ENCODE peak calls at places on chromosomes 11 and 22, in six cellular contexts. One of them, this sample, is unnamed.

GRCh38 chr22:27370281-27370680 is 431.3 kb downstream of the MN1 start:
- DNase-seq in esophagus muscularis mucosa: peak; percentile 80
- DNase-seq in stomach: no peak
- DNase-seq in GM12878: no peak
- DNase-seq in K562: no peak
- DNase-seq in transverse colon: no peak
- DNase-seq in this sample: no peak

GRCh38 chr22:24471570-24471969 is 23.6 kb upstream of the UPB1 start:
- DNase-seq in transverse colon: no peak
- DNase-seq in K562: no peak
- DNase-seq in esophagus muscularis mucosa: no peak
- DNase-seq in stomach: no peak
- DNase-seq in GM12878: no peak
- DNase-seq in this sample: no peak

GRCh38 chr11:555500-556174 is 4.9 kb downstream of the LMNTD2 start:
- DNase-seq in K562: no peak
- DNase-seq in esophagus muscularis mucosa: no peak
- DNase-seq in stomach: no peak
- DNase-seq in GM12878: no peak
- DNase-seq in transverse colon: no peak
- DNase-seq in this sample: no peak

GRCh38 chr11:104918113-104918824 is 20.0 kb upstream of the CASP12 start:
- DNase-seq in transverse colon: no peak
- DNase-seq in stomach: no peak
- DNase-seq in GM12878: no peak
- DNase-seq in K562: no peak
- DNase-seq in esophagus muscularis mucosa: no peak
- DNase-seq in this sample: no peak

GRCh38 chr22:45007946-45008852 is 1.6 kb downstream of the PHF21B start:
- DNase-seq in GM12878: no peak
- DNase-seq in K562: peak; percentile 16
- DNase-seq in stomach: no peak
- DNase-seq in esophagus muscularis mucosa: no peak
- DNase-seq in transverse colon: no peak
- DNase-seq in this sample: no peak

GRCh38 chr22:47293368-47294221 is 531.1 kb downstream of the TBC1D22A start:
- DNase-seq in GM12878: no peak
- DNase-seq in stomach: no peak
- DNase-seq in K562: no peak
- DNase-seq in esophagus muscularis mucosa: no peak
- DNase-seq in transverse colon: no peak
- DNase-seq in this sample: no peak

GRCh38 chr22:23053912-23054530 is 16.3 kb upstream of the GNAZ start:
- DNase-seq in stomach: no peak
- DNase-seq in K562: no peak
- DNase-seq in transverse colon: no peak
- DNase-seq in esophagus muscularis mucosa: peak; percentile 87
- DNase-seq in GM12878: no peak
- DNase-seq in this sample: no peak

GRCh38 chr22:45599836-45600577 is 71.6 kb upstream of the ATXN10 start:
- DNase-seq in K562: no peak
- DNase-seq in transverse colon: peak; percentile 40
- DNase-seq in GM12878: no peak
- DNase-seq in esophagus muscularis mucosa: no peak
- DNase-seq in stomach: no peak
- DNase-seq in this sample: no peak

GRCh38 chr22:44151661-44152060 is 29.1 kb upstream of the PARVG start:
- DNase-seq in transverse colon: no peak
- DNase-seq in K562: no peak
- DNase-seq in stomach: no peak
- DNase-seq in GM12878: no peak
- DNase-seq in esophagus muscularis mucosa: no peak
- DNase-seq in this sample: no peak

GRCh38 chr11:120335928-120336640 is at the start of gene ARHGEF12:
- DNase-seq in esophagus muscularis mucosa: peak; percentile 97
- DNase-seq in GM12878: peak; percentile 33
- DNase-seq in stomach: peak; percentile 96
- DNase-seq in K562: peak; percentile 93
- DNase-seq in transverse colon: peak; percentile 96
- DNase-seq in this sample: peak; percentile 97

GRCh38 chr11:61092280-61092766 is 10.0 kb upstream of the CD5 start:
- DNase-seq in transverse colon: peak; percentile 26
- DNase-seq in GM12878: no peak
- DNase-seq in stomach: no peak
- DNase-seq in esophagus muscularis mucosa: no peak
- DNase-seq in K562: no peak
- DNase-seq in this sample: no peak

GRCh38 chr22:21927174-21927823 is 25.3 kb downstream of the PPM1F start:
- DNase-seq in GM12878: no peak
- DNase-seq in stomach: no peak
- DNase-seq in K562: peak; percentile 85
- DNase-seq in esophagus muscularis mucosa: no peak
- DNase-seq in transverse colon: no peak
- DNase-seq in this sample: no peak

DNA sequence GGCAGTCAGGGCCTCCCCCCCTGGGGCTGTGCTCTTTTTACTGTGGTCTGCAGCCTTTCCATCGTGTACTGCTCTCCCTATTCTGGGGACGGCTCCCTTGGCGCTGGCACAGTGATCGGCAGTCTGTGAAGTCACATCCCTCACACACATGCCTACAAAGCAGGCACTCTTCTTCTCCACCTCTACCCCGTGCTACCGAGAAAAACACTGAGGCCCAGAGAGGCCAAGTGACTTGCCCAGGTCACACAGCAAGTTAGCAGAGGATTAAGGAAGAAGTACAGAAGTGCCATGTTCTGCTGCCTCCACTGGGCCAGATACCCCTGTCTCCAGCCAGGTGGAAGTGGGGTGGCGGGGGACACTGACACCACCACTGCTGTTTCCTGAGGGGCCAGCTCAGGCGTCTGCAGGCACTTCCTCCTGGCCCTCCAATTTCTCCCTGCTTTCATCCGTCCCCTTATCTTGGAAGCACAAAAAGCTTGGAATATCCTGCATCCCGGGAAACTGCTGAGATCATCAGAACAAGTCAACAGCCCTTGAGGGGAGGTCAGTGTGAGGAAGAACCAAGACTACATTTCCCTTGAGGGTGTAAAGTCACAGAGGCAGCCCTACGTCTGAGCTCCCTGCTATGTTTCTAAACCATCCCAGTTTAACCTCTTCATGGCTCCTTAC is 30.2 kb upstream of the KLHL35 start:
- DNase-seq in stomach: no peak
- DNase-seq in esophagus muscularis mucosa: no peak
- DNase-seq in transverse colon: no peak
- DNase-seq in GM12878: no peak
- DNase-seq in K562: no peak
- DNase-seq in this sample: no peak
- TF ChIP-seq POLR2AphosphoS5 in stomach: no peak
- TF ChIP-seq POLR2AphosphoS5 in esophagus muscularis mucosa: no peak
- TF ChIP-seq POLR2AphosphoS5 in transverse colon: no peak
- TF ChIP-seq POLR2AphosphoS5 in GM12878: no peak
- TF ChIP-seq POLR2AphosphoS5 in K562: no peak
- TF ChIP-seq POLR2AphosphoS5 in this sample: no peak

GRCh38 chr11:122439911-122440782 is 215.4 kb upstream of the UBASH3B start:
- DNase-seq in transverse colon: no peak
- DNase-seq in stomach: no peak
- DNase-seq in GM12878: no peak
- DNase-seq in K562: no peak
- DNase-seq in esophagus muscularis mucosa: no peak
- DNase-seq in this sample: no peak
- TF ChIP-seq EP300 in transverse colon: no peak
- TF ChIP-seq EP300 in stomach: no peak
- TF ChIP-seq EP300 in GM12878: no peak
- TF ChIP-seq EP300 in K562: no peak
- TF ChIP-seq EP300 in esophagus muscularis mucosa: no peak
- TF ChIP-seq EP300 in this sample: no peak

GRCh38 chr11:67422894-67423293 is 5.4 kb upstream of the RPS6KB2 start:
- DNase-seq in K562: no peak
- DNase-seq in transverse colon: no peak
- DNase-seq in esophagus muscularis mucosa: no peak
- DNase-seq in GM12878: no peak
- DNase-seq in stomach: no peak
- DNase-seq in this sample: no peak

GRCh38 chr11:67419330-67420049 is 4.0 kb downstream of the CARNS1 start:
- DNase-seq in GM12878: no peak
- DNase-seq in stomach: no peak
- DNase-seq in transverse colon: no peak
- DNase-seq in esophagus muscularis mucosa: no peak
- DNase-seq in K562: no peak
- DNase-seq in this sample: no peak

GRCh38 chr11:67420147-67420645 is 4.7 kb downstream of the CARNS1 start:
- DNase-seq in GM12878: no peak
- DNase-seq in transverse colon: no peak
- DNase-seq in esophagus muscularis mucosa: no peak
- DNase-seq in stomach: no peak
- DNase-seq in K562: no peak
- DNase-seq in this sample: no peak

GRCh38 chr11:67421421-67422031 is 6.0 kb downstream of the CARNS1 start:
- DNase-seq in K562: no peak
- DNase-seq in esophagus muscularis mucosa: no peak
- DNase-seq in GM12878: no peak
- DNase-seq in stomach: no peak
- DNase-seq in transverse colon: no peak
- DNase-seq in this sample: no peak

DNA sequence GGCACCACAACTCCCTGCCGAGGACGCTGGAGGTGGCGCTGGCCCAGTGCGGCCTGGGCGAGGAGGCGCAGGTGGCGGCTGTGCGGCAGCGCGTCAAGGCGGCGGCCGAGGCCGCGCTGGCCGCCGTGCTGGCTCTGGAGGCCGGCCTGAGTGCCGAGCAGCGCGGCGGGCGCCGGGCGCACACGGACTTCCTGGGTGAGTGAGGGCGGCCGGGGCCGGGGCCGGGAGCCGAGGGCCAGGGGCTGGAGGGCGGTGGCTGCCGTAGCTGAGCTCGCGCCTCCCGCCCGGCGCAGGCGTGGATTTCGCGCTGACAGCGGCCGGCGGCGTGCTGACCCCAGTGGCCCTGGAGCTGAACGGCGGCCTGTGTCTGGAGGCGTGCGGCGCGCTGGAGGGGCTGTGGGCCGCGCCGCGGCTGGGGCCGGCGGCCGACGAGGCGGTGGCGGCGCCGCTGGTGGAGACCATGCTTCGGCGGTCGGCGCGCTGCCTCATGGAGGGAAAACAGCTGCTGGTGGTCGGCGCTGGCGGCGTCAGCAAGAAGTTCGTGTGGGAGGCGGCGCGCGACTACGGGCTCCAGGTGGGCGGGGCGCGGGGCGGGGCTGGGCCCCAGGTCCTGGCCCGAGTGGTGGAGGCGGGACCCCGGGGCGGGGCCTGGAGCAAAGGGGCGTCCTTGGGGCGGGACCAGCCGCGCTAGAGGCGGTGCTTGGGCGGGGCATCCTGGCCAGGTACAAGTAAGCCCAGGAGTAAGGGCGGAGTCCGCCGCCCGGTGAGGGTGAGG is 5.4 kb downstream of the CARNS1 start:
- DNase-seq in stomach: peak; percentile 99
- DNase-seq in esophagus muscularis mucosa: peak; percentile 98
- DNase-seq in GM12878: no peak
- DNase-seq in K562: peak; percentile 99
- DNase-seq in transverse colon: peak; percentile 99
- DNase-seq in this sample: peak; percentile 98
- TF ChIP-seq POLR2AphosphoS5 in stomach: peak; percentile 74
- TF ChIP-seq POLR2AphosphoS5 in esophagus muscularis mucosa: peak; percentile 86
- TF ChIP-seq POLR2AphosphoS5 in GM12878: no peak
- TF ChIP-seq POLR2AphosphoS5 in K562: peak; percentile 58
- TF ChIP-seq POLR2AphosphoS5 in transverse colon: peak; percentile 75
- TF ChIP-seq POLR2AphosphoS5 in this sample: no peak

DNA sequence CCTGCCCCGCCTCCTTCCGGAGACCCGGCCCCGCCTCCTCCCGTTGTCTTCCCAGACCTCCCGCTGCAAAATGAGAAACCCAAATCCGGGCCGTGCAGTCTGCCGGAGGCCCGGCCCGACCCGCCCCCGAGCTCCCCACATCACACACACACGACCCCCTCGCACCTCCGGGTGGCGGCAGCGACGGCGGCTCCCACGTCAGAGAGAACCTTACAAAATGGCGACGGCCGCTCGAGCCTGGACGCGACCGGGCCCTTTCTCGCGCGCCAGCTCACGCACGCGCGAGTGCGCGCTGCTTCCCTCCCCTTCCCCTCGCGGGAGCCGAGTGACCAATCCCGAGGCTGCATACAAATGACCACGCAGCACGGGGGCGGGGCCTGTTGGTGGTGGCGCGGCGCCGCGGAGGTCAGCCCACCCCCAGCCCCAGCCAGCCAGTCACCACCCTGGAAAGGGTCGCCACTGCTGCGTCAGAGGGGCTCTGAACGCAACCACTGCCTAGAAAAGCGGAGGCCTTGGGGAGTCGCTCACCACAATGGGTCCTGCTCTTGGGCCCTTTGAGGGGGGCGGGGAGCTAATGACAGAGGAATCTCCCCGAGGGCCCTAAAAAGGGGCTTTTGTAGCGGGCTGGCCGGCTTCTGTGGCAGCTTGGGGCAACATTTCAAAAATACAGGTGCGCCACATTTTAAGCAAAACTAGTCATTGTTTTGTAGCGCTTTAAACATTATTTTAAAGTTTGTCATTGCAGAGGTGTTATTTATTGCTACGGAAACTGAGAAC is at the start of gene RBM4B:
- DNase-seq in transverse colon: peak; percentile 97
- DNase-seq in esophagus muscularis mucosa: peak; percentile 99
- DNase-seq in stomach: peak; percentile 98
- DNase-seq in GM12878: peak; percentile 84
- DNase-seq in K562: peak; percentile 99
- DNase-seq in this sample: peak; percentile 98
- TF ChIP-seq EP300 in transverse colon: no peak
- TF ChIP-seq EP300 in esophagus muscularis mucosa: no peak
- TF ChIP-seq EP300 in stomach: no peak
- TF ChIP-seq EP300 in GM12878: no peak
- TF ChIP-seq EP300 in K562: no peak
- TF ChIP-seq EP300 in this sample: no peak

GRCh38 chr11:69378303-69379141 is 84.6 kb downstream of the MYEOV start:
- DNase-seq in transverse colon: peak; percentile 8
- DNase-seq in K562: no peak
- DNase-seq in GM12878: no peak
- DNase-seq in esophagus muscularis mucosa: no peak
- DNase-seq in stomach: no peak
- DNase-seq in this sample: peak; percentile 76
- TF ChIP-seq POLR2AphosphoS5 in transverse colon: no peak
- TF ChIP-seq POLR2AphosphoS5 in K562: no peak
- TF ChIP-seq POLR2AphosphoS5 in GM12878: no peak
- TF ChIP-seq POLR2AphosphoS5 in esophagus muscularis mucosa: no peak
- TF ChIP-seq POLR2AphosphoS5 in stomach: no peak
- TF ChIP-seq POLR2AphosphoS5 in this sample: no peak

DNA sequence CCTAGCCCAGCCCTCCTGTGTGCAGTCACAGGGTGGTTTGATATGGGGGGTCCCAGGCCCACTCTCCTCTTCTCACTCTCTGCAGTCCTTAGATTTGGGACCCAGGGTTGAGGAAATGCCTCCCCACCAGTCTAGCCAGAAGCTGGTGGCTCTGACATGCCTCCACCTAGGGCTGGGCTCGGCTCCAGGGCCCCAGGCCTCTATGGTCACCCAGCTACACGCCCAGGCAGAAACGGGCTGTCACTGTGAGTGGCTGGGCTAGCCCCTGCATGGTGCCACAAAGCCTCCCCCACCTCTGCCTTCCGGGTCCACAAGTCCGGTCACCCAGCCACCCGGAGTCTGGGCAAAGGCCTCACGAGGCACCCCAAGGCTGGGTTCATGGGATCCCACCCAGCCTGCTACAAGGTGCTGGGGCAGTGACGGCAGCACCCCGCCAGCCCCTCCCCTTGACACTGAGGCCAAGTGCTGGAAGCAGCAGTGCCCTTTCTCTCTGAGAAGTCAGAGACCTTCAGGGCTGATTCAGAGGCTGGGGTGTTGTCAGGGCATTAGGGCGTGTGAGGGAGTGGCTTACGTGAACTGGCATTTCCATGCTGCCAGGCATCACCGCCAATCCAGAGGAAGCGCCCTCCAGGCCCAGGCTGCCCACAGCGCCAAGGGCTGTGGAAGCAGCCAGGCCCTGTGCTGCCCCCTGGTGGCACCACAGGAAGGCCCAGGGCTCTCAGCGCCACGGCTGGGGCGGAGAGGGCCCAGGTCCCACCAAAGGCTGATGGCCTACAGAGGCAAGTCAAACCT is 638 bp upstream of the PITPNM1 start:
- DNase-seq in stomach: peak; percentile 94
- DNase-seq in GM12878: peak; percentile 72
- DNase-seq in transverse colon: peak; percentile 95
- DNase-seq in K562: peak; percentile 59
- DNase-seq in esophagus muscularis mucosa: peak; percentile 95
- DNase-seq in this sample: peak; percentile 89
- TF ChIP-seq EP300 in stomach: no peak
- TF ChIP-seq EP300 in GM12878: no peak
- TF ChIP-seq EP300 in transverse colon: no peak
- TF ChIP-seq EP300 in K562: no peak
- TF ChIP-seq EP300 in esophagus muscularis mucosa: no peak
- TF ChIP-seq EP300 in this sample: no peak

This sample was measured in suprapubic skin.